ENCODE peak calls at places on chromosomes 4 and X, in seven cellular contexts. One of them, this sample, is unnamed.
A peak's percentile ranks its signal among the peaks of the same experiment; 100 is the strongest.

GRCh38 chrX:12443534-12444098 is 305.3 kb downstream of the FRMPD4 start:
- DNase-seq in Right ventricle myocardium superior: no peak
- DNase-seq in NCI-H774: no peak
- DNase-seq in ACHN: no peak
- DNase-seq in NCI-H1105 treated with DMSO at 0.1 percent for 48 hours: no peak
- DNase-seq in tibial nerve: no peak
- DNase-seq in pancreas: no peak
- DNase-seq in this sample: no peak

GRCh38 chr4:110475881-110476818 is at the start of gene ENPEP:
- DNase-seq in Right ventricle myocardium superior: peak; percentile 68
- DNase-seq in ACHN: peak; percentile 67
- DNase-seq in NCI-H774: no peak
- DNase-seq in tibial nerve: no peak
- DNase-seq in pancreas: peak; percentile 58
- DNase-seq in NCI-H1105 treated with DMSO at 0.1 percent for 48 hours: no peak
- DNase-seq in this sample: peak; percentile 42

GRCh38 chrX:83416273-83416672 is 91.8 kb upstream of the POU3F4 start:
- DNase-seq in ACHN: peak; percentile 13
- DNase-seq in pancreas: no peak
- DNase-seq in Right ventricle myocardium superior: no peak
- DNase-seq in tibial nerve: no peak
- DNase-seq in NCI-H774: no peak
- DNase-seq in NCI-H1105 treated with DMSO at 0.1 percent for 48 hours: peak; percentile 23
- DNase-seq in this sample: no peak

GRCh38 chr4:180937083-180937482 is 1306.1 kb upstream of the TENM3 start:
- DNase-seq in pancreas: no peak
- DNase-seq in NCI-H774: no peak
- DNase-seq in tibial nerve: no peak
- DNase-seq in ACHN: no peak
- DNase-seq in Right ventricle myocardium superior: no peak
- DNase-seq in NCI-H1105 treated with DMSO at 0.1 percent for 48 hours: no peak
- DNase-seq in this sample: peak; percentile 6

GRCh38 chr4:86898562-86898961 is 6.3 kb upstream of the C4orf36 start:
- DNase-seq in ACHN: peak; percentile 20
- DNase-seq in Right ventricle myocardium superior: no peak
- DNase-seq in pancreas: no peak
- DNase-seq in NCI-H1105 treated with DMSO at 0.1 percent for 48 hours: peak; percentile 6
- DNase-seq in NCI-H774: no peak
- DNase-seq in tibial nerve: no peak
- DNase-seq in this sample: peak; percentile 24

GRCh38 chrX:29308726-29309125 is 721.5 kb downstream of the IL1RAPL1 start:
- DNase-seq in NCI-H774: no peak
- DNase-seq in pancreas: no peak
- DNase-seq in tibial nerve: no peak
- DNase-seq in NCI-H1105 treated with DMSO at 0.1 percent for 48 hours: no peak
- DNase-seq in Right ventricle myocardium superior: no peak
- DNase-seq in ACHN: no peak
- DNase-seq in this sample: no peak

GRCh38 chr4:108772402-108772801 is 9.5 kb upstream of the ETNPPL start:
- DNase-seq in NCI-H1105 treated with DMSO at 0.1 percent for 48 hours: no peak
- DNase-seq in ACHN: no peak
- DNase-seq in pancreas: no peak
- DNase-seq in tibial nerve: no peak
- DNase-seq in Right ventricle myocardium superior: peak; percentile 53
- DNase-seq in NCI-H774: no peak
- DNase-seq in this sample: no peak

GRCh38 chr4:101961144-101961543 is 170.6 kb downstream of the BANK1 start:
- DNase-seq in Right ventricle myocardium superior: no peak
- DNase-seq in NCI-H1105 treated with DMSO at 0.1 percent for 48 hours: no peak
- DNase-seq in pancreas: no peak
- DNase-seq in tibial nerve: no peak
- DNase-seq in ACHN: peak; percentile 52
- DNase-seq in NCI-H774: no peak
- DNase-seq in this sample: peak; percentile 62

This sample was measured in NCI-H69.